ENCODE peak calls at places on chromosomes 12 and 14, in six cellular contexts. One of them, this sample, is unnamed.

GRCh38 chr12:19482036-19482435 is 42.7 kb downstream of the AEBP2 start:
- DNase-seq in WTC11: no peak
- DNase-seq in HepG2: no peak
- DNase-seq in K562: no peak
- DNase-seq in endothelial cell of umbilical vein: no peak
- DNase-seq in H1: no peak
- DNase-seq in this sample: no peak

GRCh38 chr14:59093889-59094288 is 94.6 kb upstream of the DAAM1 start:
- DNase-seq in WTC11: no peak
- DNase-seq in HepG2: no peak
- DNase-seq in K562: no peak
- DNase-seq in endothelial cell of umbilical vein: no peak
- DNase-seq in H1: no peak
- DNase-seq in this sample: no peak

GRCh38 chr12:123151679-123152454 is 977 bp upstream of the PITPNM2 start:
- DNase-seq in WTC11: no peak
- DNase-seq in HepG2: no peak
- DNase-seq in K562: no peak
- DNase-seq in endothelial cell of umbilical vein: no peak
- DNase-seq in H1: no peak
- DNase-seq in this sample: peak; percentile 13

GRCh38 chr14:36661506-36662257 is at the start of gene PAX9:
- DNase-seq in WTC11: peak; percentile 96
- DNase-seq in HepG2: peak; percentile 39
- DNase-seq in K562: peak; percentile 92
- DNase-seq in endothelial cell of umbilical vein: peak; percentile 70
- DNase-seq in H1: peak; percentile 96
- DNase-seq in this sample: peak; percentile 88

GRCh38 chr14:103007555-103007954 is 49.8 kb downstream of the CDC42BPB start:
- DNase-seq in WTC11: no peak
- DNase-seq in HepG2: no peak
- DNase-seq in K562: no peak
- DNase-seq in endothelial cell of umbilical vein: peak; percentile 81
- DNase-seq in H1: no peak
- DNase-seq in this sample: no peak

GRCh38 chr14:95220663-95221231 is 63.4 kb upstream of the DICER1 start:
- DNase-seq in WTC11: no peak
- DNase-seq in HepG2: no peak
- DNase-seq in K562: no peak
- DNase-seq in endothelial cell of umbilical vein: no peak
- DNase-seq in H1: no peak
- DNase-seq in this sample: no peak

GRCh38 chr12:126248871-126249403 is 1183.7 kb downstream of the AACS start:
- DNase-seq in WTC11: no peak
- DNase-seq in HepG2: no peak
- DNase-seq in K562: no peak
- DNase-seq in endothelial cell of umbilical vein: no peak
- DNase-seq in H1: no peak
- DNase-seq in this sample: no peak

GRCh38 chr12:107818984-107819383 is 44.5 kb downstream of the ASCL4 start:
- DNase-seq in WTC11: no peak
- DNase-seq in HepG2: no peak
- DNase-seq in K562: no peak
- DNase-seq in endothelial cell of umbilical vein: no peak
- DNase-seq in H1: no peak
- DNase-seq in this sample: no peak

GRCh38 chr12:54723653-54724256 is 75.6 kb upstream of the DCD start:
- DNase-seq in WTC11: no peak
- DNase-seq in HepG2: no peak
- DNase-seq in K562: peak; percentile 34
- DNase-seq in endothelial cell of umbilical vein: peak; percentile 24
- DNase-seq in H1: no peak
- DNase-seq in this sample: peak; percentile 28

DNA sequence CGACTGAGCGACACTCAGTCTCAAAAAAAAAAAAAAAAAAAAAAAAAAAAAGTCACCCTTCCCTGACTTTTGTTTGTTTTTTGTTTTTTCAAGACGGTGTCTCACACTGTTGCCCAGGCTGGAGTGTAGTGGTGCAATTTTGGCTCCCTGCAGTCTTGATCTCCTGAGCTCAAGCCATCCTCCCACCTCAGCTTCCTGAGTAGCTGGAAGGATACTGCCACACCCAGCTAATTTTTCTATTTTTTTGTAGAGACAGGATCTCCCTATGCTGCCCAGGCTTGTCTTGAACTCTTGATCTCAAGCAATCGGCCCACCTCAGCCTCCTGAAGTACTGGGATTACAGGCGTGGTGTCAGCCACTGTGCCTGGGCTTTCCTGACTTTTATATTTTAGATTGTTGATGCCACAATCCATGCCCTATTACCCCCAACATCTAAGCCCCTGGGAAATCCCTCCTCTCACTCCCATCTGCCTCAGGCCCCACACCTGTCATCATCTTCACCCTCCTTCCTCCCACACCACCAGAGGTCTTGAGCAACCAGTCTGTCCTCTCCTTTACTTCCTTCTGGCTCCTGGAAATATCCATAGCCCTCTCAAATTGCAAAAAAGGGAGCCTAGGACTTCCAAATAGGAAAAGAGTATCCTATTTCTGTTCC is 7.8 kb downstream of the IKZF4 start:
- DNase-seq in WTC11: no peak
- DNase-seq in HepG2: no peak
- DNase-seq in K562: no peak
- DNase-seq in endothelial cell of umbilical vein: peak; percentile 16
- DNase-seq in H1: no peak
- DNase-seq in this sample: no peak
- TF ChIP-seq JUN in WTC11: no peak
- TF ChIP-seq JUN in HepG2: no peak
- TF ChIP-seq JUN in K562: no peak
- TF ChIP-seq JUN in endothelial cell of umbilical vein: no peak
- TF ChIP-seq JUN in H1: no peak
- TF ChIP-seq JUN in this sample: no peak

DNA sequence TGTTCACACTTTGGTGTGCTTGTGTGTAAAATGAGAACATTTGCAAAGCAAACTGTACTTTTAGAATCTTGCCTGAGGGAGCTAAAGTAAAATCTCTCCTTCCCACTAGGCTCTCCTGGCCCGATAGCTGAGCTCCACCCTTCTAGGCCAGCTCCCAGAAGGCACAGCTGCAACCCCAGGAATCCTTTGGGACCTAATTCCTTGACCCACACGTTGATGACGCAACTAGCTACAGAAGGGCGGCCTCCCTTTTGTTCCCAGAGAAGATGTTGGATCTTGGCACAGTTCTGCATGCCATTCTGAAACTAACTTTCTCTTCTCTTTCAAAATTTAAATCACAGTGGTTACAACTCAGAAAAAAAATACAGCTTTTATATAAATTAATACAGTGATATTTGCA is 268.1 kb downstream of the EGLN3 start:
- DNase-seq in WTC11: no peak
- DNase-seq in HepG2: no peak
- DNase-seq in K562: no peak
- DNase-seq in endothelial cell of umbilical vein: no peak
- DNase-seq in H1: no peak
- DNase-seq in this sample: no peak
- TF ChIP-seq JUN in WTC11: no peak
- TF ChIP-seq JUN in HepG2: no peak
- TF ChIP-seq JUN in K562: no peak
- TF ChIP-seq JUN in endothelial cell of umbilical vein: no peak
- TF ChIP-seq JUN in H1: no peak
- TF ChIP-seq JUN in this sample: no peak

GRCh38 chr12:118544569-118544968 is 168.2 kb downstream of the SUDS3 start:
- DNase-seq in WTC11: no peak
- DNase-seq in HepG2: peak; percentile 50
- DNase-seq in K562: no peak
- DNase-seq in endothelial cell of umbilical vein: no peak
- DNase-seq in H1: no peak
- DNase-seq in this sample: peak; percentile 27
- TF ChIP-seq JUN in WTC11: no peak
- TF ChIP-seq JUN in HepG2: no peak
- TF ChIP-seq JUN in K562: no peak
- TF ChIP-seq JUN in endothelial cell of umbilical vein: no peak
- TF ChIP-seq JUN in H1: no peak
- TF ChIP-seq JUN in this sample: no peak

DNA sequence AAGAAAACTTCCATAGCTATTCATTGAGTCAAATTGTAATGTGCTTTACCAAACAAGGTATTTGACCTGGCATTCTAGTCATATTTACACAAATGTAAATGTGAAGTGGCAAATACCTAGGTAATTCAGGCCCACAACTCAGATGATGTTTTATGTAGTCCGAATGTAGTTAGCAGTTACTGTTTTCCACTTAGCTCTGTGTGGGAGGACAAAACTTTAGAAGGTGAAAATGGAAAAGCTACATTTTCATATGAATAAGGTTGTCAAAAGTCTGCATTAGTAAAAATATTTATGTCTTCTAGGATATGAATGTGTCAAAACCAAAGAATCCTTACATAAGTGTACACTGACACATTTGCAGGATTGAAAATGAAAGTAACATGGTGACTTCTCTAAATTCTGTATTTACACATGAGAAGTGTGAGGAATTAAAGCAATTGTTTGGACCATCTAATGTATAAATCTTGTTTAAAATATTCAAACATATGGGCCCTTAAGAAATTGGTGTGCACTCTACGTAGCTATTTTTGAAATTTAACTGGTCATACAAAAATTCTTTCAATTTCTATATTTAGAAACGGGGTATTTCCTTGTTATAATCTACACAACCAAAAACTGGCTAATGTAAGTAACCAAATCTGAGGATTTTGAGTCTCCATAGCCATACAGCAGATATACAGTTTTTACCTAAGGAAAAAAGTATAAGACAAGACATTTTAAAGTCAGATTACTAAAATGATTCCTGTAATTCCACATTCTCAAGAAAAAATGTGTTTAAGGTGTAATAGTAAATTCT is 5.4 kb downstream of the CDKN1B start:
- DNase-seq in WTC11: no peak
- DNase-seq in HepG2: no peak
- DNase-seq in K562: no peak
- DNase-seq in endothelial cell of umbilical vein: peak; percentile 81
- DNase-seq in H1: no peak
- DNase-seq in this sample: peak; percentile 58
- TF ChIP-seq JUN in WTC11: no peak
- TF ChIP-seq JUN in HepG2: no peak
- TF ChIP-seq JUN in K562: no peak
- TF ChIP-seq JUN in endothelial cell of umbilical vein: no peak
- TF ChIP-seq JUN in H1: no peak
- TF ChIP-seq JUN in this sample: no peak

GRCh38 chr12:81859521-81859920 is 100.4 kb upstream of the PPFIA2 start:
- DNase-seq in WTC11: no peak
- DNase-seq in HepG2: no peak
- DNase-seq in K562: no peak
- DNase-seq in endothelial cell of umbilical vein: peak; percentile 84
- DNase-seq in H1: no peak
- DNase-seq in this sample: no peak
- TF ChIP-seq JUN in WTC11: no peak
- TF ChIP-seq JUN in HepG2: no peak
- TF ChIP-seq JUN in K562: no peak
- TF ChIP-seq JUN in endothelial cell of umbilical vein: peak; percentile 3
- TF ChIP-seq JUN in H1: no peak
- TF ChIP-seq JUN in this sample: no peak